ENCODE peak calls at places on chromosomes 2 and 18, in seven cellular contexts. N is endodermal cell, X is Calu3, W is fibroblast of mammary gland, T is GM10248, A is WTC11, E is progenitor cell of endocrine pancreas. D is an unnamed sample.
A peak's percentile ranks its signal among the peaks of the same experiment; 100 is the strongest.

GRCh38 chr18:74895686-74896085 is 298.0 kb downstream of the ZNF407 start:
- DNase-seq in N (no peak), X (no peak), W (peak; percentile 48), T (no peak), A (no peak), E (no peak), D (no peak)

GRCh38 chr2:195572894-195573293 is 84.1 kb upstream of the SLC39A10 start:
- DNase-seq in N (no peak), X (no peak), W (no peak), T (no peak), A (no peak), E (no peak), D (no peak)

GRCh38 chr2:82339805-82340204 is 2035.3 kb upstream of the LRRTM1 start:
- DNase-seq in N (no peak), X (no peak), W (no peak), T (no peak), A (no peak), E (no peak), D (no peak)

GRCh38 chr2:130759906-130760753 is 4.8 kb downstream of the AMER3 start:
- DNase-seq in N (no peak), X (no peak), W (peak; percentile 13), T (no peak), A (no peak), E (no peak), D (no peak)

GRCh38 chr2:99156901-99157300 is 2.1 kb downstream of the LIPT1 start:
- DNase-seq in N (no peak), X (no peak), W (no peak), T (no peak), A (no peak), E (no peak), D (no peak)

GRCh38 chr2:39875182-39875913 is 96.3 kb upstream of the THUMPD2 start:
- DNase-seq in N (no peak), X (no peak), W (peak; percentile 96), T (no peak), A (no peak), E (no peak), D (peak; percentile 90)

GRCh38 chr2:237025090-237025865 is 60.4 kb upstream of the COPS8 start:
- DNase-seq in N (no peak), X (peak; percentile 89), W (peak; percentile 98), T (no peak), A (no peak), E (no peak), D (peak; percentile 77)

GRCh38 chr2:42876280-42876840 is 84.0 kb upstream of the HAAO start:
- DNase-seq in N (peak; percentile 10), X (no peak), W (no peak), T (no peak), A (no peak), E (no peak), D (no peak)

GRCh38 chr2:70499253-70499652 is 54.4 kb downstream of the TGFA start:
- DNase-seq in N (no peak), X (no peak), W (no peak), T (no peak), A (no peak), E (no peak), D (no peak)

GRCh38 chr2:70498054-70498453 is 55.6 kb downstream of the TGFA start:
- DNase-seq in N (no peak), X (peak; percentile 37), W (no peak), T (no peak), A (no peak), E (no peak), D (peak; percentile 13)

GRCh38 chr2:70494283-70494886 is 59.2 kb downstream of the TGFA start:
- DNase-seq in N (no peak), X (no peak), W (no peak), T (no peak), A (no peak), E (no peak), D (no peak)

GRCh38 chr2:70498528-70498927 is 55.1 kb downstream of the TGFA start:
- DNase-seq in N (no peak), X (no peak), W (no peak), T (no peak), A (no peak), E (no peak), D (no peak)

GRCh38 chr2:70496819-70497218 is 56.8 kb downstream of the TGFA start:
- DNase-seq in N (no peak), X (no peak), W (no peak), T (no peak), A (no peak), E (no peak), D (no peak)
- TF ChIP-seq CTCF in N (no peak), X (no peak), W (no peak), T (no peak), A (no peak), E (no peak), D (no peak)

GRCh38 chr2:191538334-191538910 is 139.5 kb upstream of the NABP1 start:
- DNase-seq in N (peak; percentile 56), X (no peak), W (no peak), T (no peak), A (no peak), E (no peak), D (no peak)

GRCh38 chr2:191545361-191545760 is 132.6 kb upstream of the NABP1 start:
- DNase-seq in N (no peak), X (no peak), W (peak; percentile 2), T (no peak), A (no peak), E (no peak), D (no peak)

GRCh38 chr2:191544511-191545062 is 133.3 kb upstream of the NABP1 start:
- DNase-seq in N (no peak), X (no peak), W (no peak), T (no peak), A (no peak), E (no peak), D (no peak)

GRCh38 chr2:191539068-191539467 is 138.9 kb upstream of the NABP1 start:
- DNase-seq in N (peak; percentile 59), X (peak; percentile 30), W (peak; percentile 54), T (peak; percentile 19), A (peak; percentile 41), E (no peak), D (peak; percentile 11)

DNA sequence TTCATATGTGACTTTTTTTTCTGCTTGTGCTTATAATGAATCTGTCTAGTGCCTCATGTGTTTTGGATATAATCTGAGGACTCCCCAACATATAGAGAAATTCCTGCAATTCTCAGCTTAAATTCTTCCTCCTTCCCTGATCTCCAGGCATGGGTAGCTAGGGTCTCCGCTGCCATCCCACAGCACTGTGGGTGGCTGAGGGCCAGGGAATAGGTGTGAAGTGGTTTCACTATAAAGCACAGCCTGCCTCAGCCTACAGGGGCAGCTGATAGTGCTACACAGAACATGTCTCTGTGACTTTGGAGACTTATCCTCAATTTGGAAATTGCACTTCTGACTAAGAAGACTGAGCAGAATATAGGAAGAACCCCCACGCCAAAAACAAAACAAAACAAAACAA is 137.3 kb upstream of the NABP1 start:
- DNase-seq in N (peak; percentile 78), X (no peak), W (no peak), T (no peak), A (no peak), E (no peak), D (no peak)
- TF ChIP-seq CTCF in N (peak; percentile 39), X (no peak), W (no peak), T (no peak), A (no peak), E (no peak), D (no peak)

DNA sequence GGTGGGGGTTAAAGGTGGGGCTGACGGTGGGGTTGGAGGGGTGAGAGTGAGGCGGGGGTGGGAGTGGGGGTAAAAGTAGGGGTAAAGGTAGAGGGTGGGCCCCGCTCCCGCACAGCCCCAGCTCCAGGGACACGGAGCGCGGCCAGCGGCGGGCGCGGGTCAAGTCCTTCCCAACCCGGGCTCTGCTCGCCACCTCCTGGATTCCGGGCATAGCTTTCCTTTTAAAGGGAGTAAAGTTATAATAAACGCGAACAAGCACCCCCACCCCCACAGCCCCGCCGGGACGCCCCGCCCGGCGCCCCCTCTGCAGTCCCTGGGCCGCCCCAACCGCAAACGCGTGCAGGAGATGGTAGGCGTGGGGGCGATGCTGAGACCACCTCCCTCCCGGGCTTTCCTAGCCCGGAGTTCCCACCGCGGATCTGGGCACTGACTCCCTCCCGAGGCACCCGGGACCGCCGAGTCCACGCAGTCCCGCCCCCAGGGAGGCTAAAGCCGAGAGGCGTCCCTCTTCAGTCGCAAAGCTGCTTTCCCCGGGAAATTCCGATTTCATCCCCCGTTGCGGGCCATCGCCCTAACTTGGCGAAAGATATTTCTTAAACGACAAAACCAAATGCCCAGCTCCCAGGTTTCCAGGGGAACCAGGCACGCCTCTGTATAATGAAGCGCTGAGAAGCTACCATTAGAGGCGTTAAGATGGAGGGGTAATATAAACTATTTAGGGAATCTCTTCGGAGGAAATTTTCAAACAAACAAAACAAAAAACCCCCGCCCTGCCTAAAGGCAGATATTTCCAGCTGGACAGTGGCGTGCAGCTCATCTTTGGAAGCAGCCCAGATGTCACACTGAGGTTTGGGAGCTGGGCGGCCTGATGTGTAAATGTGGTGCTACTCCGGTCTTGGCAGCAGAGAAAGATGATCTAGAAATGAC is at the start of gene LIMS2:
- DNase-seq in N (peak; percentile 82), X (peak; percentile 34), W (peak; percentile 33), T (no peak), A (peak; percentile 52), E (no peak), D (peak; percentile 41)
- TF ChIP-seq CTCF in N (peak; percentile 27), X (no peak), W (peak; percentile 2), T (no peak), A (no peak), E (no peak), D (peak; percentile 35)

GRCh38 chr2:6866239-6866745 is 585 bp upstream of the CMPK2 start:
- DNase-seq in N (peak; percentile 82), X (peak; percentile 54), W (peak; percentile 24), T (peak; percentile 38), A (peak; percentile 10), E (no peak), D (no peak)
- TF ChIP-seq CTCF in N (peak; percentile 75), X (peak; percentile 38), W (peak; percentile 38), T (peak; percentile 51), A (no peak), E (peak; percentile 57), D (no peak)

GRCh38 chr2:222305510-222306392 is 7.0 kb upstream of the PAX3 start:
- DNase-seq in N (peak; percentile 76), X (peak; percentile 36), W (no peak), T (no peak), A (no peak), E (peak; percentile 18), D (no peak)
- TF ChIP-seq CTCF in N (no peak), X (no peak), W (no peak), T (no peak), A (no peak), E (no peak), D (no peak)

GRCh38 chr2:240296611-240297552 is 138.6 kb upstream of the GPC1 start:
- DNase-seq in N (peak; percentile 46), X (no peak), W (no peak), T (no peak), A (no peak), E (no peak), D (no peak)
- TF ChIP-seq CTCF in N (no peak), X (no peak), W (no peak), T (no peak), A (no peak), E (no peak), D (no peak)

D was measured in HFFc6.